ENCODE peak calls at places on chromosomes 1 and 21, in four cellular contexts. R, U, C and J are unnamed samples.

GRCh38 chr1:106889504-106890027 is 166.9 kb upstream of the PRMT6 start:
- DNase-seq in R (no peak), U (no peak), C (no peak), J (no peak)

GRCh38 chr1:170192535-170192934 is 46.8 kb downstream of the NTMT2 start:
- DNase-seq in R (no peak), U (no peak), C (no peak), J (no peak)

GRCh38 chr1:12457771-12458170 is 160.2 kb downstream of the DHRS3 start:
- DNase-seq in R (no peak), U (no peak), C (no peak), J (no peak)

GRCh38 chr1:10690484-10690883 is 106.0 kb downstream of the CASZ1 start:
- DNase-seq in R (no peak), U (no peak), C (no peak), J (no peak)

GRCh38 chr1:26626994-26627393 is 68.8 kb upstream of the ARID1A start:
- DNase-seq in R (no peak), U (no peak), C (no peak), J (no peak)

GRCh38 chr1:78633209-78633608 is 13.0 kb downstream of the IFI44L start:
- DNase-seq in R (no peak), U (no peak), C (no peak), J (no peak)

GRCh38 chr21:37153193-37153934 is 80.3 kb downstream of the TTC3 start:
- DNase-seq in R (no peak), U (no peak), C (no peak), J (no peak)

GRCh38 chr1:180842052-180842451 is 70.6 kb upstream of the KIAA1614 start:
- DNase-seq in R (no peak), U (no peak), C (no peak), J (no peak)

GRCh38 chr1:68889471-68889870 is 392.6 kb upstream of the DEPDC1 start:
- DNase-seq in R (no peak), U (no peak), C (no peak), J (no peak)

GRCh38 chr21:33370292-33370691 is 32.9 kb upstream of the IFNGR2 start:
- DNase-seq in R (no peak), U (no peak), C (no peak), J (no peak)

GRCh38 chr1:37513795-37514349 is 694 bp downstream of the MEAF6 start:
- DNase-seq in R (peak), U (peak), C (no peak), J (peak)

GRCh38 chr21:45318556-45319341 is 31.1 kb upstream of the POFUT2 start:
- DNase-seq in R (no peak), U (no peak), C (peak), J (no peak)

GRCh38 chr1:6601865-6602668 is 602 bp downstream of the KLHL21 start:
- DNase-seq in R (peak), U (no peak), C (peak), J (no peak)

GRCh38 chr21:15151385-15152103 is 86.7 kb upstream of the NRIP1 start:
- DNase-seq in R (no peak), U (no peak), C (no peak), J (no peak)

GRCh38 chr1:150233359-150234308 is 2.3 kb downstream of the ANP32E start:
- DNase-seq in R (no peak), U (no peak), C (no peak), J (no peak)